ENCODE peak calls at places on chromosomes 7 and 10, in ten cellular contexts. One of them, this sample, is unnamed.

GRCh38 chr7:142632291-142633134 is 116.8 kb upstream of the PRSS1 start:
- DNase-seq in A549: peak; percentile 71
- DNase-seq in CD4-positive, alpha-beta memory T cell: peak; percentile 67
- DNase-seq in brain microvascular endothelial cell: peak; percentile 69
- DNase-seq in fibroblast of lung: peak; percentile 45
- DNase-seq in AG04449: no peak
- DNase-seq in astrocyte of the cerebellum: peak; percentile 47
- DNase-seq in body of pancreas: peak; percentile 73
- DNase-seq in right cardiac atrium: peak; percentile 23
- DNase-seq in Peyer's patch: peak; percentile 57
- DNase-seq in this sample: no peak

GRCh38 chr10:52172581-52172980 is 141.5 kb upstream of the DKK1 start:
- DNase-seq in A549: no peak
- DNase-seq in right cardiac atrium: no peak
- DNase-seq in AG04449: no peak
- DNase-seq in Peyer's patch: no peak
- DNase-seq in CD4-positive, alpha-beta memory T cell: no peak
- DNase-seq in brain microvascular endothelial cell: peak; percentile 31
- DNase-seq in fibroblast of lung: no peak
- DNase-seq in body of pancreas: no peak
- DNase-seq in astrocyte of the cerebellum: no peak
- DNase-seq in this sample: no peak

GRCh38 chr7:47610506-47611044 is 28.7 kb upstream of the TNS3 start:
- DNase-seq in body of pancreas: no peak
- DNase-seq in Peyer's patch: no peak
- DNase-seq in AG04449: peak; percentile 86
- DNase-seq in right cardiac atrium: no peak
- DNase-seq in CD4-positive, alpha-beta memory T cell: no peak
- DNase-seq in A549: peak; percentile 18
- DNase-seq in astrocyte of the cerebellum: peak; percentile 59
- DNase-seq in fibroblast of lung: peak; percentile 64
- DNase-seq in brain microvascular endothelial cell: peak; percentile 56
- DNase-seq in this sample: no peak

GRCh38 chr7:21996641-21997040 is 50.9 kb upstream of the CDCA7L start:
- DNase-seq in body of pancreas: no peak
- DNase-seq in right cardiac atrium: no peak
- DNase-seq in A549: no peak
- DNase-seq in astrocyte of the cerebellum: no peak
- DNase-seq in CD4-positive, alpha-beta memory T cell: no peak
- DNase-seq in fibroblast of lung: peak; percentile 2
- DNase-seq in brain microvascular endothelial cell: no peak
- DNase-seq in AG04449: no peak
- DNase-seq in Peyer's patch: no peak
- DNase-seq in this sample: no peak

GRCh38 chr7:139840776-139841175 is 11.7 kb downstream of the TBXAS1 start:
- DNase-seq in astrocyte of the cerebellum: no peak
- DNase-seq in Peyer's patch: no peak
- DNase-seq in A549: no peak
- DNase-seq in right cardiac atrium: no peak
- DNase-seq in brain microvascular endothelial cell: no peak
- DNase-seq in AG04449: no peak
- DNase-seq in fibroblast of lung: no peak
- DNase-seq in body of pancreas: no peak
- DNase-seq in CD4-positive, alpha-beta memory T cell: no peak
- DNase-seq in this sample: no peak

GRCh38 chr7:23811540-23811939 is 101.5 kb downstream of the STK31 start:
- DNase-seq in A549: no peak
- DNase-seq in astrocyte of the cerebellum: no peak
- DNase-seq in brain microvascular endothelial cell: no peak
- DNase-seq in AG04449: no peak
- DNase-seq in right cardiac atrium: no peak
- DNase-seq in CD4-positive, alpha-beta memory T cell: peak; percentile 4
- DNase-seq in body of pancreas: no peak
- DNase-seq in Peyer's patch: no peak
- DNase-seq in fibroblast of lung: peak; percentile 0
- DNase-seq in this sample: no peak

GRCh38 chr7:57403601-57404342 is 46.2 kb upstream of the ZNF716 start:
- DNase-seq in A549: no peak
- DNase-seq in astrocyte of the cerebellum: no peak
- DNase-seq in CD4-positive, alpha-beta memory T cell: no peak
- DNase-seq in brain microvascular endothelial cell: no peak
- DNase-seq in Peyer's patch: no peak
- DNase-seq in right cardiac atrium: peak; percentile 85
- DNase-seq in AG04449: no peak
- DNase-seq in fibroblast of lung: no peak
- DNase-seq in body of pancreas: peak; percentile 69
- DNase-seq in this sample: no peak

GRCh38 chr10:73847031-73847430 is 27.3 kb downstream of the CAMK2G start:
- DNase-seq in Peyer's patch: peak; percentile 22
- DNase-seq in fibroblast of lung: no peak
- DNase-seq in brain microvascular endothelial cell: no peak
- DNase-seq in A549: no peak
- DNase-seq in body of pancreas: no peak
- DNase-seq in right cardiac atrium: no peak
- DNase-seq in AG04449: no peak
- DNase-seq in astrocyte of the cerebellum: no peak
- DNase-seq in CD4-positive, alpha-beta memory T cell: no peak
- DNase-seq in this sample: no peak

GRCh38 chr7:101163281-101164070 is 1.9 kb downstream of the VGF start:
- DNase-seq in brain microvascular endothelial cell: no peak
- DNase-seq in CD4-positive, alpha-beta memory T cell: no peak
- DNase-seq in Peyer's patch: no peak
- DNase-seq in A549: no peak
- DNase-seq in body of pancreas: peak; percentile 18
- DNase-seq in right cardiac atrium: no peak
- DNase-seq in fibroblast of lung: no peak
- DNase-seq in AG04449: no peak
- DNase-seq in astrocyte of the cerebellum: no peak
- DNase-seq in this sample: no peak

GRCh38 chr7:101165075-101165957 is at the start of gene VGF:
- DNase-seq in body of pancreas: peak; percentile 93
- DNase-seq in Peyer's patch: peak; percentile 96
- DNase-seq in A549: peak; percentile 92
- DNase-seq in AG04449: no peak
- DNase-seq in CD4-positive, alpha-beta memory T cell: peak; percentile 89
- DNase-seq in astrocyte of the cerebellum: peak; percentile 51
- DNase-seq in brain microvascular endothelial cell: peak; percentile 88
- DNase-seq in right cardiac atrium: peak; percentile 96
- DNase-seq in fibroblast of lung: peak; percentile 89
- DNase-seq in this sample: no peak

GRCh38 chr7:101162551-101163280 is 2.7 kb downstream of the VGF start:
- DNase-seq in astrocyte of the cerebellum: no peak
- DNase-seq in AG04449: no peak
- DNase-seq in brain microvascular endothelial cell: no peak
- DNase-seq in A549: no peak
- DNase-seq in Peyer's patch: no peak
- DNase-seq in right cardiac atrium: peak; percentile 54
- DNase-seq in fibroblast of lung: peak; percentile 51
- DNase-seq in CD4-positive, alpha-beta memory T cell: no peak
- DNase-seq in body of pancreas: peak; percentile 20
- DNase-seq in this sample: no peak

GRCh38 chr7:101165958-101166602 is 711 bp upstream of the VGF start:
- DNase-seq in astrocyte of the cerebellum: no peak
- DNase-seq in AG04449: no peak
- DNase-seq in right cardiac atrium: no peak
- DNase-seq in brain microvascular endothelial cell: no peak
- DNase-seq in CD4-positive, alpha-beta memory T cell: no peak
- DNase-seq in Peyer's patch: no peak
- DNase-seq in body of pancreas: peak; percentile 15
- DNase-seq in A549: no peak
- DNase-seq in fibroblast of lung: no peak
- DNase-seq in this sample: no peak

DNA sequence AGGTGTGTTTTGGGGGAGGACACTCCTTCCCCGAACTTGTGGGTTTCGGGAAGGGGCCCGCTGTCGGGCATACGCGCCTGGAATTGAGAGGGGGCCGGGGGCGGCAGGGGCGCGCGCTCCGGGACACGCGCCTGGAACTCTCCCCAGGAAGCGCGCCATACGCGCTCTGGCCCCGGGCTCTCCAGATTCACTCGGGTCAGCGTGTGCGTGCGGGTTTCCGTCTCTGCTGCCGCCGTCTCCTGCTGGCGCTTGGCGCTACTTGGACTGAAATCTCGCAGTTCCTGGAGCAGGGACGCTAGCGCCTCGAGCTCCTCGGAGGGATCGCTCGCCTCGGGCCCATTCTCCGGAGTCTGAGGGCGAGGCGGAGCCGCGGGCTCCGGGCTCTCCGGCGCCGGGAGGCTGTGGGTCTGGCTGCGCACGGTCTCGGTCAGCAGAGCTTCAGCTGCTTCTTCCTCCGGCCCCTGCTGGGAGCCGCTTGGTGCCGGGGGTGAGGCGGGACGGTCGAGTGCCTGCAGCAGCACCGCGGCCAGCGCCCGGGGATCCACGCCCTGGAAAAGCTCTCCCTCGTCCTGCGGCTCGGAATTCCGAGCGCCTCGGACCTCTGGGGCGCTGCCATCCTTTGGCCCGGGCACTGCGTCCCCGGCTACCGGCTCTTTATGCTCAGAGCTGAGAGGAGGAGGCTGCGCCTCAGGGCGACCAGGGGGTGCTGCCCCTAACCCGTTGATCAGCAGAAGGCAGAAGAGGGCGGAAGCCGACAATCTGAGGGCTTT is 1.1 kb downstream of the VGF start:
- DNase-seq in body of pancreas: peak; percentile 35
- DNase-seq in CD4-positive, alpha-beta memory T cell: no peak
- DNase-seq in astrocyte of the cerebellum: no peak
- DNase-seq in right cardiac atrium: no peak
- DNase-seq in fibroblast of lung: peak; percentile 73
- DNase-seq in A549: no peak
- DNase-seq in AG04449: no peak
- DNase-seq in brain microvascular endothelial cell: no peak
- DNase-seq in Peyer's patch: no peak
- DNase-seq in this sample: no peak
- H3K4me3 ChIP-seq in body of pancreas: no peak overlapping the region
- H3K4me3 ChIP-seq in CD4-positive, alpha-beta memory T cell: no peak overlapping the region
- H3K4me3 ChIP-seq in astrocyte of the cerebellum: no peak overlapping the region
- H3K4me3 ChIP-seq in right cardiac atrium: peak overlapping the region; percentile 6
- H3K4me3 ChIP-seq in fibroblast of lung: peak overlapping the region; percentile 23
- H3K4me3 ChIP-seq in A549: peak overlapping the region; percentile 54
- H3K4me3 ChIP-seq in AG04449: peak overlapping the region; percentile 8
- H3K4me3 ChIP-seq in brain microvascular endothelial cell: no peak overlapping the region
- H3K4me3 ChIP-seq in Peyer's patch: peak overlapping the region; percentile 47
- H3K4me3 ChIP-seq in this sample: peak overlapping the region; percentile 44

GRCh38 chr10:3780056-3780765 is 4.8 kb downstream of the KLF6 start:
- DNase-seq in body of pancreas: no peak
- DNase-seq in CD4-positive, alpha-beta memory T cell: no peak
- DNase-seq in A549: no peak
- DNase-seq in astrocyte of the cerebellum: no peak
- DNase-seq in right cardiac atrium: no peak
- DNase-seq in brain microvascular endothelial cell: peak; percentile 63
- DNase-seq in AG04449: no peak
- DNase-seq in fibroblast of lung: peak; percentile 86
- DNase-seq in Peyer's patch: no peak
- DNase-seq in this sample: no peak

GRCh38 chr10:3779146-3779707 is 5.8 kb downstream of the KLF6 start:
- DNase-seq in AG04449: no peak
- DNase-seq in CD4-positive, alpha-beta memory T cell: no peak
- DNase-seq in right cardiac atrium: no peak
- DNase-seq in Peyer's patch: no peak
- DNase-seq in brain microvascular endothelial cell: peak; percentile 51
- DNase-seq in A549: no peak
- DNase-seq in astrocyte of the cerebellum: no peak
- DNase-seq in fibroblast of lung: peak; percentile 58
- DNase-seq in body of pancreas: no peak
- DNase-seq in this sample: no peak

GRCh38 chr10:3776796-3777571 is 8.0 kb downstream of the KLF6 start:
- DNase-seq in A549: no peak
- DNase-seq in body of pancreas: peak; percentile 47
- DNase-seq in right cardiac atrium: peak; percentile 63
- DNase-seq in AG04449: no peak
- DNase-seq in astrocyte of the cerebellum: peak; percentile 78
- DNase-seq in fibroblast of lung: peak; percentile 98
- DNase-seq in CD4-positive, alpha-beta memory T cell: peak; percentile 84
- DNase-seq in Peyer's patch: no peak
- DNase-seq in brain microvascular endothelial cell: peak; percentile 79
- DNase-seq in this sample: no peak

GRCh38 chr10:3777876-3778707 is 6.9 kb downstream of the KLF6 start:
- DNase-seq in brain microvascular endothelial cell: no peak
- DNase-seq in astrocyte of the cerebellum: no peak
- DNase-seq in right cardiac atrium: no peak
- DNase-seq in AG04449: no peak
- DNase-seq in fibroblast of lung: no peak
- DNase-seq in A549: no peak
- DNase-seq in CD4-positive, alpha-beta memory T cell: no peak
- DNase-seq in Peyer's patch: no peak
- DNase-seq in body of pancreas: no peak
- DNase-seq in this sample: no peak

GRCh38 chr10:3778708-3779108 is 6.3 kb downstream of the KLF6 start:
- DNase-seq in body of pancreas: no peak
- DNase-seq in A549: no peak
- DNase-seq in CD4-positive, alpha-beta memory T cell: no peak
- DNase-seq in right cardiac atrium: no peak
- DNase-seq in AG04449: no peak
- DNase-seq in fibroblast of lung: no peak
- DNase-seq in brain microvascular endothelial cell: no peak
- DNase-seq in Peyer's patch: no peak
- DNase-seq in astrocyte of the cerebellum: no peak
- DNase-seq in this sample: no peak
- H3K4me3 ChIP-seq in body of pancreas: no peak overlapping the region
- H3K4me3 ChIP-seq in A549: no peak overlapping the region
- H3K4me3 ChIP-seq in CD4-positive, alpha-beta memory T cell: no peak overlapping the region
- H3K4me3 ChIP-seq in right cardiac atrium: no peak overlapping the region
- H3K4me3 ChIP-seq in AG04449: no peak overlapping the region
- H3K4me3 ChIP-seq in fibroblast of lung: peak overlapping the region; percentile 98
- H3K4me3 ChIP-seq in brain microvascular endothelial cell: peak overlapping the region; percentile 98
- H3K4me3 ChIP-seq in Peyer's patch: peak overlapping the region; percentile 14
- H3K4me3 ChIP-seq in astrocyte of the cerebellum: no peak overlapping the region
- H3K4me3 ChIP-seq in this sample: no peak overlapping the region

DNA sequence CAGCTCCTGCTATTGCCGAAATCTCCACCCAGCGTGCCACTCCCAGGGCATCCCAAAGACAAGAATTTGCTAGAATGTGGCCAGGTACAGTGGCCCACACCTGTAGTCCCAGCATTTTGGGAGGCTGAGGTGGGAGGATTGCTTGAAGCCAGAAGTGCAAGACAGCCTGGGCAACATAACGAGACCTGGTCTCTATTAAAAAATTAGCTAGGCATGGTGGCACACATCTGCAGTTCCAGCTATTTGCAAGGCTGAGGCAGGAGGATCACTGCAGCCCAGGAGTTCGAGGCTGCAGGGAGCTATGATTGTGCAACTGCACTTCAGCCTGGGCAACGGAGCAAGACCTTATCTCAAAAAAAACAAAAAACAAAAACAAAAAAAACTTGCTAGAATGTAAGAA is 73.3 kb upstream of the LYZL2 start:
- DNase-seq in A549: no peak
- DNase-seq in AG04449: no peak
- DNase-seq in astrocyte of the cerebellum: no peak
- DNase-seq in brain microvascular endothelial cell: no peak
- DNase-seq in body of pancreas: no peak
- DNase-seq in CD4-positive, alpha-beta memory T cell: no peak
- DNase-seq in fibroblast of lung: no peak
- DNase-seq in right cardiac atrium: no peak
- DNase-seq in Peyer's patch: no peak
- DNase-seq in this sample: no peak
- H3K4me3 ChIP-seq in A549: no peak overlapping the region
- H3K4me3 ChIP-seq in AG04449: no peak overlapping the region
- H3K4me3 ChIP-seq in astrocyte of the cerebellum: no peak overlapping the region
- H3K4me3 ChIP-seq in brain microvascular endothelial cell: no peak overlapping the region
- H3K4me3 ChIP-seq in body of pancreas: no peak overlapping the region
- H3K4me3 ChIP-seq in CD4-positive, alpha-beta memory T cell: no peak overlapping the region
- H3K4me3 ChIP-seq in fibroblast of lung: no peak overlapping the region
- H3K4me3 ChIP-seq in right cardiac atrium: no peak overlapping the region
- H3K4me3 ChIP-seq in Peyer's patch: no peak overlapping the region
- H3K4me3 ChIP-seq in this sample: no peak overlapping the region

DNA sequence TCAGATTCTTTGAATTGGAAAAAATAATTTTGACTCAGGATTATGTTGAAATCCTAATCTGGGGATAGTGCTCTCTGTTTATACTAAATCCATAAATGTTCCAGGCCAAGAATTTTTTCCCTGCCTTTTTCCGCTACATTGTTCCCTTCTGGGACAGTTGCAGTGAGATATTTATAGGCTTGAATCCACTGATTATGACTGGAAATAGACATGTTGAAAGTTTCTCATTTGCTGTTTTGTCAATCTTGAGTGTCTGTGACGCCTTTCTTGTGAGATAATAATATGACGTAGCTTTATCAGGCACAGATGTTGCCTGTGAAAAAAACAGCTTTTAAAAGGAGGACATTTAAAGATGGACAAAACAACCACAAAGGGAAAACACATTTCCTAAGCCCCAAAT is 155.9 kb downstream of the ARID5B start:
- DNase-seq in Peyer's patch: no peak
- DNase-seq in brain microvascular endothelial cell: no peak
- DNase-seq in astrocyte of the cerebellum: no peak
- DNase-seq in fibroblast of lung: no peak
- DNase-seq in body of pancreas: no peak
- DNase-seq in CD4-positive, alpha-beta memory T cell: no peak
- DNase-seq in right cardiac atrium: no peak
- DNase-seq in A549: no peak
- DNase-seq in AG04449: no peak
- DNase-seq in this sample: no peak
- H3K4me3 ChIP-seq in Peyer's patch: no peak overlapping the region
- H3K4me3 ChIP-seq in brain microvascular endothelial cell: no peak overlapping the region
- H3K4me3 ChIP-seq in astrocyte of the cerebellum: no peak overlapping the region
- H3K4me3 ChIP-seq in fibroblast of lung: peak overlapping the region; percentile 79
- H3K4me3 ChIP-seq in body of pancreas: no peak overlapping the region
- H3K4me3 ChIP-seq in CD4-positive, alpha-beta memory T cell: no peak overlapping the region
- H3K4me3 ChIP-seq in right cardiac atrium: peak overlapping the region; percentile 29
- H3K4me3 ChIP-seq in A549: no peak overlapping the region
- H3K4me3 ChIP-seq in AG04449: no peak overlapping the region
- H3K4me3 ChIP-seq in this sample: no peak overlapping the region